ENCODE peak calls at places on chromosomes 5 and 9, in four cellular contexts. T is nephron progenitor cell, R is heart left ventricle, L is coronary artery. C is an unnamed sample.

GRCh38 chr9:132025766-132026165 is 53.9 kb downstream of the MED27 start:
- DNase-seq in T (no peak), R (no peak), L (no peak), C (no peak)

GRCh38 chr5:103910002-103910401 is 347.4 kb upstream of the NUDT12 start:
- DNase-seq in T (no peak), R (no peak), L (no peak), C (no peak)

GRCh38 chr5:133287500-133287899 is 235.7 kb downstream of the HSPA4 start:
- DNase-seq in T (peak), R (no peak), L (no peak), C (no peak)

GRCh38 chr9:134676886-134677285 is 35.3 kb downstream of the COL5A1 start:
- DNase-seq in T (no peak), R (no peak), L (no peak), C (no peak)

GRCh38 chr9:13033959-13034695 is 245.4 kb downstream of the MPDZ start:
- DNase-seq in T (peak), R (peak), L (no peak), C (peak)

GRCh38 chr9:121837113-121838010 is 185.9 kb downstream of the DAB2IP start:
- DNase-seq in T (no peak), R (peak), L (peak), C (no peak)

GRCh38 chr5:83345423-83345822 is 126.1 kb upstream of the VCAN start:
- DNase-seq in T (no peak), R (no peak), L (no peak), C (no peak)

GRCh38 chr9:128203842-128204551 is 818 bp downstream of the DNM1 start:
- DNase-seq in T (peak), R (peak), L (peak), C (no peak)

GRCh38 chr5:170875811-170876210 is 14.0 kb downstream of the RANBP17 start:
- DNase-seq in T (no peak), R (no peak), L (no peak), C (no peak)

GRCh38 chr5:171606414-171607024 is 179.1 kb upstream of the SMIM23 start:
- DNase-seq in T (no peak), R (no peak), L (no peak), C (no peak)

GRCh38 chr5:158074992-158075769 is 216.2 kb upstream of the CLINT1 start:
- DNase-seq in T (peak), R (peak), L (peak), C (peak)

GRCh38 chr5:92704590-92704989 is 876.4 kb downstream of the NR2F1-AS1 start:
- DNase-seq in T (no peak), R (no peak), L (no peak), C (no peak)

GRCh38 chr9:89635816-89636215 is 31.0 kb downstream of the GADD45G start:
- DNase-seq in T (no peak), R (peak), L (no peak), C (no peak)

GRCh38 chr9:134554750-134555655 is 86.6 kb upstream of the COL5A1 start:
- DNase-seq in T (peak), R (peak), L (no peak), C (no peak)

GRCh38 chr5:107796797-107797196 is 126.1 kb upstream of the EFNA5 start:
- DNase-seq in T (no peak), R (no peak), L (no peak), C (no peak)

GRCh38 chr5:5804834-5805233 is 382.4 kb downstream of the ICE1 start:
- DNase-seq in T (no peak), R (no peak), L (no peak), C (no peak)

GRCh38 chr5:73451218-73452130 is 2.9 kb upstream of the FOXD1 start:
- DNase-seq in T (peak), R (peak), L (no peak), C (peak)

GRCh38 chr5:102222772-102223171 is 73.3 kb downstream of the SLCO4C1 start:
- DNase-seq in T (no peak), R (no peak), L (no peak), C (no peak)

GRCh38 chr9:134196911-134197310 is 32.5 kb upstream of the RNU6ATAC start:
- DNase-seq in T (no peak), R (no peak), L (no peak), C (no peak)

GRCh38 chr5:107451028-107451427 is 219.7 kb downstream of the EFNA5 start:
- DNase-seq in T (no peak), R (no peak), L (no peak), C (no peak)

GRCh38 chr5:132369471-132370240 is at the start of gene SLC22A5:
- DNase-seq in T (peak), R (peak), L (no peak), C (peak)

GRCh38 chr9:118009585-118009984 is 305.4 kb downstream of the TLR4 start:
- DNase-seq in T (no peak), R (no peak), L (no peak), C (no peak)

GRCh38 chr5:44246986-44247385 is 142.2 kb downstream of the FGF10 start:
- DNase-seq in T (no peak), R (no peak), L (no peak), C (no peak)

GRCh38 chr5:180113660-180114303 is 42.2 kb upstream of the RNF130 start:
- DNase-seq in T (no peak), R (no peak), L (peak), C (no peak)

GRCh38 chr9:33012328-33013068 is 11.1 kb upstream of the APTX start:
- DNase-seq in T (no peak), R (no peak), L (no peak), C (no peak)

GRCh38 chr9:81776390-81776789 is 87.0 kb upstream of the TLE1 start:
- DNase-seq in T (no peak), R (no peak), L (no peak), C (no peak)

GRCh38 chr5:65184780-65185179 is 296.9 kb downstream of the ADAMTS6 start:
- DNase-seq in T (peak), R (no peak), L (no peak), C (no peak)

GRCh38 chr5:132099073-132099748 is 25.6 kb downstream of the CSF2 start:
- DNase-seq in T (no peak), R (no peak), L (no peak), C (no peak)

GRCh38 chr9:138097501-138097991 is 220.0 kb downstream of the CACNA1B start:
- DNase-seq in T (no peak), R (no peak), L (peak), C (peak)

GRCh38 chr5:132026516-132027008 is 15.1 kb upstream of the ACSL6 start:
- DNase-seq in T (no peak), R (no peak), L (no peak), C (no peak)

GRCh38 chr5:122415030-122415429 is 103.0 kb downstream of the SNCAIP start:
- DNase-seq in T (no peak), R (no peak), L (no peak), C (no peak)

GRCh38 chr9:111961011-111961410 is 64.4 kb downstream of the UGCG start:
- DNase-seq in T (no peak), R (no peak), L (no peak), C (no peak)

GRCh38 chr5:1118738-1119137 is 6.9 kb upstream of the SLC12A7 start:
- DNase-seq in T (no peak), R (peak), L (no peak), C (no peak)

GRCh38 chr5:79931409-79931808 is 59.7 kb downstream of the MTX3 start:
- DNase-seq in T (no peak), R (no peak), L (no peak), C (no peak)

GRCh38 chr5:119218830-119219782 is 136.7 kb upstream of the TNFAIP8 start:
- DNase-seq in T (no peak), R (no peak), L (no peak), C (no peak)

GRCh38 chr5:172840778-172841154 is 6.7 kb downstream of the ERGIC1 start:
- DNase-seq in T (no peak), R (no peak), L (no peak), C (no peak)

GRCh38 chr5:178483620-178484019 is 106.6 kb downstream of the COL23A1 start:
- DNase-seq in T (no peak), R (peak), L (no peak), C (no peak)

DNA sequence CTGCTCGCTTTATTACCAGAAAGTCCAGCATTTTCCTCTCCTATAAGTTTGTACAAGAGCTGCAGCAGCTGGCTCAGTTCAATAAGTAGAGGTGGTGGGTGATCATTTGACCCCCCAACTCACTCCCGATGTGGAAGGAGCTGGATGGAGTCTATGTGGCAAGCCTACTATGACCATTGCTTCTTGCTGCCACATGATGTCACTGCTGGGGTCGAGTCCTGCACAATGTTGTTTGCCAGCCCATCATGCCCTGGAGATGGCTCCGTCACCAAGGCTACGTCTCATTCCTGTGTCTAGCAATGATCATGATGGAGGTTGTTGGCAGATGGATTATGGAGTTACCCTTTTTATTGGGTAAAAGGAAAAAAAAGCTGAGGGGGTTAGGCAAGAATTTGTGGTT is 266.3 kb downstream of the PSAT1 start:
- DNase-seq in T (no peak), R (no peak), L (no peak), C (no peak)
- TF ChIP-seq CTCF in T (no peak), R (no peak), L (no peak), C (no peak)

GRCh38 chr5:139226131-139226530 is 28.0 kb upstream of the SIL1 start:
- DNase-seq in T (no peak), R (no peak), L (no peak), C (no peak)

GRCh38 chr5:139222346-139222745 is 24.2 kb upstream of the SIL1 start:
- DNase-seq in T (no peak), R (no peak), L (no peak), C (no peak)

GRCh38 chr5:139232161-139232724 is 34.1 kb upstream of the SIL1 start:
- DNase-seq in T (no peak), R (no peak), L (no peak), C (no peak)

GRCh38 chr5:139223481-139223880 is 25.3 kb upstream of the SIL1 start:
- DNase-seq in T (no peak), R (no peak), L (no peak), C (no peak)

GRCh38 chr5:139228201-139228796 is 30.1 kb upstream of the SIL1 start:
- DNase-seq in T (no peak), R (no peak), L (no peak), C (no peak)
- TF ChIP-seq CTCF in T (no peak), R (no peak), L (no peak), C (no peak)

GRCh38 chr9:36074870-36075532 is 38.3 kb downstream of the RECK start:
- DNase-seq in T (no peak), R (peak), L (peak), C (no peak)
- TF ChIP-seq CTCF in T (no peak), R (no peak), L (no peak), C (no peak)

GRCh38 chr9:98484218-98484617 is 224.5 kb downstream of the GABBR2 start:
- DNase-seq in T (no peak), R (no peak), L (no peak), C (no peak)

GRCh38 chr9:98481676-98482075 is 226.2 kb upstream of the TBC1D2 start:
- DNase-seq in T (no peak), R (no peak), L (no peak), C (no peak)

GRCh38 chr9:98479967-98480847 is 224.8 kb upstream of the TBC1D2 start:
- DNase-seq in T (no peak), R (no peak), L (no peak), C (no peak)

GRCh38 chr9:98479449-98479848 is 224.0 kb upstream of the TBC1D2 start:
- DNase-seq in T (no peak), R (no peak), L (no peak), C (no peak)

DNA sequence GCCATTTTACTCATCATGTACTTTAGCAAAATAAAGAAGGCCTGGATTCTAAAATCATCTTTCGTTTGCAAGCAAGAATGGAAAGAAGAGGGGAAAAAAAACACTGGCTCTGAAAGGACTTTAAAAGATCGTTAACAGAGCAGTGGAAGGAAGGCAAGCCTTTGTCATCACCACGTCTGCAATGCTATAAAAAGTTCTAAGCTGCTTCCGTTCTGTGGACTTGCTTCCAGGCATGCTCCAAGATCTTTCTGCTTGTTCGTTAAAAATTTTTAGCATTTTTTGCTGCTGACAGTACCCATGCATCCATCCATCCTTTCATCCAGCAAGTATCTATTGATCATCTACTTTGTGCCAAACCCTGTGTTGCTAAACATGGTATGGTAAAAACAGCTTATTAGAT is 226.5 kb downstream of the GABBR2 start:
- DNase-seq in T (no peak), R (no peak), L (no peak), C (no peak)
- TF ChIP-seq CTCF in T (no peak), R (no peak), L (no peak), C (no peak)

GRCh38 chr5:160007610-160008009 is 1.3 kb upstream of the TTC1 start:
- DNase-seq in T (no peak), R (no peak), L (no peak), C (no peak)
- TF ChIP-seq CTCF in T (no peak), R (no peak), L (no peak), C (no peak)

C was measured in type B pancreatic cell.